ENCODE peak calls at places on chromosome 18, in four cellular contexts. One of them, this sample, is unnamed.
A peak's percentile ranks its signal among the peaks of the same experiment; 100 is the strongest.

GRCh38 chr18:7561907-7562460 is 5.1 kb upstream of the PTPRM start:
- DNase-seq in GM10248: no peak
- DNase-seq in HFF-Myc: no peak
- DNase-seq in progenitor cell of endocrine pancreas: no peak
- DNase-seq in this sample: no peak

GRCh38 chr18:41655074-41655473 is 300.0 kb upstream of the PIK3C3 start:
- DNase-seq in GM10248: no peak
- DNase-seq in HFF-Myc: no peak
- DNase-seq in progenitor cell of endocrine pancreas: no peak
- DNase-seq in this sample: no peak

GRCh38 chr18:36535202-36535935 is 237.9 kb downstream of the FHOD3 start:
- DNase-seq in GM10248: no peak
- DNase-seq in HFF-Myc: no peak
- DNase-seq in progenitor cell of endocrine pancreas: no peak
- DNase-seq in this sample: no peak

GRCh38 chr18:78273876-78274275 is 705.7 kb upstream of the SALL3 start:
- DNase-seq in GM10248: no peak
- DNase-seq in HFF-Myc: no peak
- DNase-seq in progenitor cell of endocrine pancreas: no peak
- DNase-seq in this sample: no peak

GRCh38 chr18:48896875-48897511 is 53.8 kb downstream of the SMAD7 start:
- DNase-seq in GM10248: peak; percentile 73
- DNase-seq in HFF-Myc: peak; percentile 32
- DNase-seq in progenitor cell of endocrine pancreas: no peak
- DNase-seq in this sample: no peak

GRCh38 chr18:68969027-68969426 is 171.1 kb downstream of the CCDC102B start:
- DNase-seq in GM10248: no peak
- DNase-seq in HFF-Myc: no peak
- DNase-seq in progenitor cell of endocrine pancreas: no peak
- DNase-seq in this sample: no peak

GRCh38 chr18:22848618-22849017 is 84.5 kb upstream of the RBBP8 start:
- DNase-seq in GM10248: no peak
- DNase-seq in HFF-Myc: no peak
- DNase-seq in progenitor cell of endocrine pancreas: no peak
- DNase-seq in this sample: no peak

GRCh38 chr18:22171839-22172582 is 2.6 kb downstream of the GATA6 start:
- DNase-seq in GM10248: no peak
- DNase-seq in HFF-Myc: no peak
- DNase-seq in progenitor cell of endocrine pancreas: no peak
- DNase-seq in this sample: no peak

GRCh38 chr18:24544141-24544498 is 83.7 kb downstream of the HRH4 start:
- DNase-seq in GM10248: no peak
- DNase-seq in HFF-Myc: no peak
- DNase-seq in progenitor cell of endocrine pancreas: no peak
- DNase-seq in this sample: no peak

GRCh38 chr18:3526421-3527354 is 76.7 kb downstream of the TGIF1 start:
- DNase-seq in GM10248: peak; percentile 48
- DNase-seq in HFF-Myc: peak; percentile 43
- DNase-seq in progenitor cell of endocrine pancreas: no peak
- DNase-seq in this sample: no peak

GRCh38 chr18:61596296-61596695 is 263.1 kb downstream of the CDH20 start:
- DNase-seq in GM10248: no peak
- DNase-seq in HFF-Myc: no peak
- DNase-seq in progenitor cell of endocrine pancreas: no peak
- DNase-seq in this sample: no peak

GRCh38 chr18:40313030-40313642 is 1641.9 kb upstream of the PIK3C3 start:
- DNase-seq in GM10248: no peak
- DNase-seq in HFF-Myc: no peak
- DNase-seq in progenitor cell of endocrine pancreas: no peak
- DNase-seq in this sample: no peak

GRCh38 chr18:8601277-8602032 is 7.8 kb upstream of the RAB12 start:
- DNase-seq in GM10248: no peak
- DNase-seq in HFF-Myc: no peak
- DNase-seq in progenitor cell of endocrine pancreas: no peak
- DNase-seq in this sample: no peak

GRCh38 chr18:41532344-41533086 is 422.5 kb upstream of the PIK3C3 start:
- DNase-seq in GM10248: no peak
- DNase-seq in HFF-Myc: no peak
- DNase-seq in progenitor cell of endocrine pancreas: no peak
- DNase-seq in this sample: no peak

GRCh38 chr18:36633961-36634412 is 194.8 kb downstream of the TPGS2 start:
- DNase-seq in GM10248: peak; percentile 21
- DNase-seq in HFF-Myc: no peak
- DNase-seq in progenitor cell of endocrine pancreas: no peak
- DNase-seq in this sample: no peak

GRCh38 chr18:79524181-79525078 is 128.7 kb downstream of the NFATC1 start:
- DNase-seq in GM10248: peak; percentile 67
- DNase-seq in HFF-Myc: no peak
- DNase-seq in progenitor cell of endocrine pancreas: no peak
- DNase-seq in this sample: no peak

GRCh38 chr18:38526922-38527321 is 961.3 kb upstream of the CELF4 start:
- DNase-seq in GM10248: no peak
- DNase-seq in HFF-Myc: no peak
- DNase-seq in progenitor cell of endocrine pancreas: no peak
- DNase-seq in this sample: no peak

GRCh38 chr18:13386891-13387801 is 168.6 kb downstream of the LDLRAD4 start:
- DNase-seq in GM10248: no peak
- DNase-seq in HFF-Myc: no peak
- DNase-seq in progenitor cell of endocrine pancreas: no peak
- DNase-seq in this sample: no peak

GRCh38 chr18:70047931-70048603 is 100.4 kb upstream of the CD226 start:
- DNase-seq in GM10248: no peak
- DNase-seq in HFF-Myc: peak; percentile 11
- DNase-seq in progenitor cell of endocrine pancreas: no peak
- DNase-seq in this sample: peak; percentile 1

GRCh38 chr18:52677991-52678390 is 338.0 kb downstream of the DCC start:
- DNase-seq in GM10248: no peak
- DNase-seq in HFF-Myc: no peak
- DNase-seq in progenitor cell of endocrine pancreas: no peak
- DNase-seq in this sample: no peak
- TF ChIP-seq CTCF in GM10248: no peak
- TF ChIP-seq CTCF in HFF-Myc: no peak
- TF ChIP-seq CTCF in progenitor cell of endocrine pancreas: no peak
- TF ChIP-seq CTCF in this sample: no peak

GRCh38 chr18:45384137-45384998 is 230.9 kb upstream of the SLC14A2 start:
- DNase-seq in GM10248: peak; percentile 48
- DNase-seq in HFF-Myc: peak; percentile 31
- DNase-seq in progenitor cell of endocrine pancreas: peak; percentile 51
- DNase-seq in this sample: no peak
- TF ChIP-seq CTCF in GM10248: peak; percentile 62
- TF ChIP-seq CTCF in HFF-Myc: peak; percentile 61
- TF ChIP-seq CTCF in progenitor cell of endocrine pancreas: peak; percentile 86
- TF ChIP-seq CTCF in this sample: peak; percentile 60

GRCh38 chr18:57910817-57911216 is 107.7 kb upstream of the ATP8B1 start:
- DNase-seq in GM10248: peak; percentile 38
- DNase-seq in HFF-Myc: no peak
- DNase-seq in progenitor cell of endocrine pancreas: no peak
- DNase-seq in this sample: no peak
- TF ChIP-seq CTCF in GM10248: peak; percentile 31
- TF ChIP-seq CTCF in HFF-Myc: peak; percentile 64
- TF ChIP-seq CTCF in progenitor cell of endocrine pancreas: peak; percentile 28
- TF ChIP-seq CTCF in this sample: peak; percentile 18

GRCh38 chr18:76981388-76981968 is 151.1 kb downstream of the MBP start:
- DNase-seq in GM10248: peak; percentile 55
- DNase-seq in HFF-Myc: no peak
- DNase-seq in progenitor cell of endocrine pancreas: no peak
- DNase-seq in this sample: no peak
- TF ChIP-seq CTCF in GM10248: peak; percentile 35
- TF ChIP-seq CTCF in HFF-Myc: no peak
- TF ChIP-seq CTCF in progenitor cell of endocrine pancreas: no peak
- TF ChIP-seq CTCF in this sample: no peak

DNA sequence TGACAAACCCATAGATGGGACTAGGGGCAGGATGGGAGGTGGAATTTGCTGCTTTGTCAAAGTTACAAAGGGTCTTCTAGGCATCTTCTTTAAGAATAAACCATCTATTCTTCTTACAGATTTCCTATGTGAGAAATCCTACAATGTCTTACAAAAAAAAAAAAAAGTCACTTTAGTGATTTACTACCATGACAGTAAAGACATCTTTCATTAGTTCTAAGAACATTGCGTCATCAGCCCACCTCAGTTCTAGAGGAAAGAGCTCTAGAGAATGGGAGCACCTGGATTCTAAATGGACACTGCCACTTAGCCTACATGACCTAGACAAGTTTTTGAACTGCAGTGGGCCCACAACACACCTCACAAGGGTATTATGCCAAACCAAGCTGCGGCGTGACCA is 172.0 kb downstream of the MYO5B start:
- DNase-seq in GM10248: no peak
- DNase-seq in HFF-Myc: no peak
- DNase-seq in progenitor cell of endocrine pancreas: no peak
- DNase-seq in this sample: no peak
- TF ChIP-seq CTCF in GM10248: no peak
- TF ChIP-seq CTCF in HFF-Myc: no peak
- TF ChIP-seq CTCF in progenitor cell of endocrine pancreas: no peak
- TF ChIP-seq CTCF in this sample: no peak